ENCODE peak calls at places on chromosome 20, in eight cellular contexts. Q is stomach; S is OCI-LY7; L is A549; G is effector memory CD4-positive, alpha-beta T cell; V is IMR-90; D is lung; I is tibial artery. C is an unnamed sample.

GRCh38 chr20:3808141-3808479 is 12.0 kb downstream of the CDC25B start:
- DNase-seq in Q (peak; percentile 91), S (no peak), L (peak; percentile 99), G (no peak), V (peak; percentile 92), D (peak; percentile 84), I (peak; percentile 93), C (peak; percentile 88)

GRCh38 chr20:22729180-22729579 is 144.8 kb upstream of the FOXA2 start:
- DNase-seq in Q (no peak), S (no peak), L (peak; percentile 36), G (no peak), V (no peak), D (no peak), I (no peak), C (no peak)

GRCh38 chr20:38229376-38230252 is 30.9 kb downstream of the KIAA1755 start:
- DNase-seq in Q (no peak), S (no peak), L (no peak), G (no peak), V (no peak), D (no peak), I (no peak), C (no peak)

GRCh38 chr20:37521091-37521771 is at the start of gene NNAT:
- DNase-seq in Q (peak; percentile 24), S (no peak), L (no peak), G (no peak), V (no peak), D (no peak), I (no peak), C (no peak)

GRCh38 chr20:57705103-57705899 is 4.5 kb downstream of the PMEPA1 start:
- DNase-seq in Q (no peak), S (no peak), L (no peak), G (no peak), V (no peak), D (no peak), I (no peak), C (no peak)

GRCh38 chr20:43749734-43750294 is 23.0 kb upstream of the GTSF1L start:
- DNase-seq in Q (peak; percentile 88), S (peak; percentile 73), L (peak; percentile 44), G (peak; percentile 46), V (peak; percentile 38), D (peak; percentile 79), I (peak; percentile 51), C (peak; percentile 61)

GRCh38 chr20:49701313-49701731 is 12.4 kb downstream of the B4GALT5 start:
- DNase-seq in Q (no peak), S (no peak), L (peak; percentile 86), G (no peak), V (peak; percentile 43), D (no peak), I (no peak), C (no peak)

GRCh38 chr20:5667703-5668528 is 82.3 kb upstream of the SHLD1 start:
- DNase-seq in Q (no peak), S (peak; percentile 61), L (no peak), G (no peak), V (no peak), D (no peak), I (no peak), C (no peak)

GRCh38 chr20:49450281-49450707 is 32.2 kb downstream of the KCNB1 start:
- DNase-seq in Q (no peak), S (no peak), L (no peak), G (no peak), V (no peak), D (no peak), I (no peak), C (no peak)

GRCh38 chr20:57126481-57127092 is 139.9 kb downstream of the BMP7 start:
- DNase-seq in Q (no peak), S (peak; percentile 42), L (no peak), G (no peak), V (no peak), D (no peak), I (no peak), C (no peak)

GRCh38 chr20:63066506-63067265 is 59.9 kb upstream of the BHLHE23 start:
- DNase-seq in Q (no peak), S (no peak), L (no peak), G (no peak), V (no peak), D (no peak), I (no peak), C (no peak)

GRCh38 chr20:62360854-62361798 is 6.0 kb downstream of the LAMA5 start:
- DNase-seq in Q (no peak), S (no peak), L (peak; percentile 90), G (no peak), V (no peak), D (no peak), I (no peak), C (no peak)

GRCh38 chr20:4112490-4113420 is 97.4 kb upstream of the RNF24 start:
- DNase-seq in Q (peak; percentile 86), S (no peak), L (no peak), G (no peak), V (peak; percentile 58), D (peak; percentile 55), I (peak; percentile 37), C (no peak)

GRCh38 chr20:25254571-25254970 is 6.7 kb downstream of the PYGB start:
- DNase-seq in Q (no peak), S (no peak), L (no peak), G (no peak), V (no peak), D (no peak), I (no peak), C (no peak)

GRCh38 chr20:48813446-48813747 is 14.4 kb downstream of the PREX1 start:
- DNase-seq in Q (no peak), S (no peak), L (no peak), G (no peak), V (no peak), D (no peak), I (no peak), C (no peak)

GRCh38 chr20:62794007-62794724 is 2.1 kb upstream of the MRGBP start:
- DNase-seq in Q (peak; percentile 95), S (peak; percentile 95), L (peak; percentile 97), G (peak; percentile 83), V (peak; percentile 95), D (peak; percentile 98), I (peak; percentile 95), C (peak; percentile 96)

GRCh38 chr20:16801919-16802651 is 53.9 kb downstream of the OTOR start:
- DNase-seq in Q (peak; percentile 68), S (peak; percentile 60), L (peak; percentile 69), G (no peak), V (peak; percentile 53), D (peak; percentile 59), I (peak; percentile 52), C (peak; percentile 65)
- H3K4me3 ChIP-seq in Q (no peak overlapping the region), S (no peak overlapping the region), L (peak overlapping the region; percentile 23), G (no peak overlapping the region), V (no peak overlapping the region), D (no peak overlapping the region), I (no peak overlapping the region), C (no peak overlapping the region)

GRCh38 chr20:53141651-53142050 is 169.5 kb downstream of the TSHZ2 start:
- DNase-seq in Q (no peak), S (no peak), L (no peak), G (no peak), V (no peak), D (no peak), I (no peak), C (no peak)

GRCh38 chr20:53136473-53136872 is 164.3 kb downstream of the TSHZ2 start:
- DNase-seq in Q (no peak), S (no peak), L (no peak), G (no peak), V (no peak), D (no peak), I (no peak), C (no peak)

GRCh38 chr20:53142225-53142624 is 170.1 kb downstream of the TSHZ2 start:
- DNase-seq in Q (no peak), S (peak; percentile 54), L (peak; percentile 21), G (no peak), V (no peak), D (no peak), I (no peak), C (no peak)

GRCh38 chr20:53142651-53143177 is 170.6 kb downstream of the TSHZ2 start:
- DNase-seq in Q (no peak), S (no peak), L (no peak), G (no peak), V (no peak), D (no peak), I (no peak), C (no peak)

GRCh38 chr20:53138454-53139291 is 166.5 kb downstream of the TSHZ2 start:
- DNase-seq in Q (no peak), S (peak; percentile 52), L (no peak), G (no peak), V (no peak), D (no peak), I (no peak), C (no peak)
- H3K4me1 ChIP-seq in Q (no peaks in the 10 kb centered on the region), S (peaks cover 22% of the 10 kb centered on the region), L (no peaks in the 10 kb centered on the region), G (no peaks in the 10 kb centered on the region), V (no peaks in the 10 kb centered on the region), D (no peaks in the 10 kb centered on the region), I (no peaks in the 10 kb centered on the region), C (peaks cover 7% of the 10 kb centered on the region)

DNA sequence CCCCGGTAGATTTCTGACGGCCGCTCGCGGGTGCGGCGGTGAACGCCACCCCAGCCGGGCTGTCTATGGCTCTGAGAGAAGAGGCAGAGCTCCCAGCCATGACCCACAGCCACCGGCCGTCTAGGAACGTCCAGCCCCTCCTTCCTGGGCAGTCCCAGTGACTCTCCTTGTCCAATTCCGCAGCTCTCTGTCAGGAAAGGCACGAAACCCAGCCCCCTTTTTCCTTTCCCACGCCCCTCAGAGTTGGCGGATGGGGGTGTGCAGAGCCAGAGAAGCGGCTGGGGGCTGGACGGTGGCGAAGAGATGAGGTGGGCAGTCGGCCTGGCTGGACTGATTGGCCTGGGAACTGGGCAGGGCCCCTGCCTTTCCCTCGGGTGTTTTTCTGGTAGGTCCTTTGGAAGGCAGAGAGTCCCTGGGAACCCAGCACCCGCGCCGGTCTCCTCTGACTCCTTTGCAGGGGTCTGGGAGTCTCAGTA is 1.5 kb downstream of the EBF4 start:
- DNase-seq in Q (peak; percentile 23), S (no peak), L (no peak), G (no peak), V (no peak), D (no peak), I (no peak), C (no peak)
- H3K4me3 ChIP-seq in Q (peak overlapping the region; percentile 60), S (no peak overlapping the region), L (peak overlapping the region; percentile 88), G (no peak overlapping the region), V (no peak overlapping the region), D (no peak overlapping the region), I (peak overlapping the region; percentile 60), C (peak overlapping the region; percentile 61)

GRCh38 chr20:45044084-45044573 is 56.8 kb downstream of the KCNS1 start:
- DNase-seq in Q (no peak), S (peak; percentile 83), L (peak; percentile 75), G (no peak), V (peak; percentile 86), D (peak; percentile 45), I (no peak), C (no peak)

GRCh38 chr20:45049438-45049837 is 51.5 kb downstream of the KCNS1 start:
- DNase-seq in Q (no peak), S (no peak), L (no peak), G (no peak), V (no peak), D (no peak), I (no peak), C (no peak)

GRCh38 chr20:45049904-45050471 is 50.9 kb downstream of the KCNS1 start:
- DNase-seq in Q (no peak), S (peak; percentile 50), L (no peak), G (no peak), V (no peak), D (no peak), I (no peak), C (no peak)

GRCh38 chr20:45044601-45045000 is 56.3 kb downstream of the KCNS1 start:
- DNase-seq in Q (no peak), S (no peak), L (no peak), G (no peak), V (no peak), D (no peak), I (no peak), C (no peak)

GRCh38 chr20:45047581-45048119 is 53.3 kb downstream of the KCNS1 start:
- DNase-seq in Q (no peak), S (no peak), L (no peak), G (no peak), V (no peak), D (no peak), I (no peak), C (no peak)
- H3K4me1 ChIP-seq in Q (peaks cover 3% of the 10 kb centered on the region), S (peaks cover 53% of the 10 kb centered on the region), L (peaks cover 8% of the 10 kb centered on the region), G (peaks cover 48% of the 10 kb centered on the region), V (peaks cover 11% of the 10 kb centered on the region), D (peaks cover 16% of the 10 kb centered on the region), I (no peaks in the 10 kb centered on the region), C (no peaks in the 10 kb centered on the region)